ENCODE peak calls at places on chromosomes 12 and 14, in eight cellular contexts. T, Y, O, J, D, K, U and V are unnamed samples.

GRCh38 chr12:52235001-52235760 is 2.1 kb downstream of the KRT7 start:
- DNase-seq in T (peak), Y (no peak), O (peak), J (no peak), D (no peak), K (no peak), U (no peak), V (peak)

GRCh38 chr14:81931828-81932227 is 398.2 kb upstream of the SEL1L start:
- DNase-seq in T (no peak), Y (no peak), O (no peak), J (no peak), D (no peak), K (no peak), U (no peak), V (no peak)

GRCh38 chr14:68672609-68673285 is 120.1 kb downstream of the ZFP36L1 start:
- DNase-seq in T (no peak), Y (no peak), O (no peak), J (no peak), D (no peak), K (no peak), U (peak), V (no peak)

GRCh38 chr14:32933943-32934890 is 4.5 kb upstream of the NPAS3 start:
- DNase-seq in T (peak), Y (peak), O (peak), J (no peak), D (peak), K (peak), U (no peak), V (peak)

GRCh38 chr12:45547822-45548221 is 181.7 kb upstream of the ARID2 start:
- DNase-seq in T (peak), Y (peak), O (peak), J (no peak), D (no peak), K (no peak), U (peak), V (peak)

GRCh38 chr12:123942911-123943648 is 29.6 kb downstream of the CCDC92 start:
- DNase-seq in T (peak), Y (peak), O (peak), J (no peak), D (no peak), K (no peak), U (no peak), V (peak)

GRCh38 chr12:57240069-57240921 is 10.7 kb downstream of the STAC3 start:
- DNase-seq in T (peak), Y (no peak), O (peak), J (no peak), D (peak), K (peak), U (peak), V (peak)

GRCh38 chr12:13727707-13728147 is 253.7 kb downstream of the GRIN2B start:
- DNase-seq in T (no peak), Y (no peak), O (no peak), J (no peak), D (no peak), K (no peak), U (no peak), V (no peak)

GRCh38 chr14:68518180-68518579 is 274.7 kb downstream of the ZFP36L1 start:
- DNase-seq in T (no peak), Y (no peak), O (no peak), J (peak), D (peak), K (no peak), U (no peak), V (no peak)

GRCh38 chr12:22312336-22312735 is 22.2 kb downstream of the ST8SIA1 start:
- DNase-seq in T (peak), Y (peak), O (peak), J (peak), D (no peak), K (peak), U (no peak), V (peak)

GRCh38 chr12:83850531-83850930 is 1062.1 kb downstream of the SLC6A15 start:
- DNase-seq in T (no peak), Y (no peak), O (no peak), J (no peak), D (no peak), K (no peak), U (no peak), V (no peak)

GRCh38 chr12:55842681-55843429 is at the start of gene MMP19:
- DNase-seq in T (peak), Y (peak), O (peak), J (no peak), D (no peak), K (no peak), U (no peak), V (peak)

GRCh38 chr12:49632986-49633702 is 9.8 kb downstream of the PRPF40B start:
- DNase-seq in T (no peak), Y (no peak), O (no peak), J (no peak), D (no peak), K (no peak), U (no peak), V (no peak)

GRCh38 chr14:57390806-57391562 is 598 bp downstream of the NAA30 start:
- DNase-seq in T (no peak), Y (no peak), O (peak), J (no peak), D (peak), K (no peak), U (peak), V (peak)

GRCh38 chr12:753401-754237 is 1.2 kb downstream of the WNK1 start:
- DNase-seq in T (peak), Y (no peak), O (peak), J (peak), D (peak), K (no peak), U (peak), V (no peak)

GRCh38 chr14:20262642-20263128 is 23.6 kb downstream of the OR11H4 start:
- DNase-seq in T (peak), Y (peak), O (peak), J (no peak), D (no peak), K (no peak), U (peak), V (peak)

GRCh38 chr14:64114166-64114565 is 180.0 kb downstream of the ESR2 start:
- DNase-seq in T (peak), Y (peak), O (no peak), J (no peak), D (no peak), K (no peak), U (no peak), V (no peak)

GRCh38 chr12:49821375-49822287 is 6.6 kb downstream of the NCKAP5L start:
- DNase-seq in T (no peak), Y (no peak), O (no peak), J (no peak), D (no peak), K (peak), U (no peak), V (no peak)

GRCh38 chr12:48084066-48084465 is 21.8 kb downstream of the SENP1 start:
- DNase-seq in T (peak), Y (no peak), O (peak), J (no peak), D (no peak), K (no peak), U (no peak), V (peak)

GRCh38 chr12:48198619-48198973 is 4.5 kb downstream of the OR10AD1 start:
- DNase-seq in T (peak), Y (no peak), O (no peak), J (peak), D (peak), K (no peak), U (peak), V (peak)

GRCh38 chr14:100223332-100224171 is 15.4 kb upstream of the YY1 start:
- DNase-seq in T (no peak), Y (no peak), O (no peak), J (no peak), D (no peak), K (no peak), U (no peak), V (no peak)

GRCh38 chr12:22046090-22046967 is at the start of gene CMAS:
- DNase-seq in T (peak), Y (peak), O (peak), J (peak), D (peak), K (peak), U (peak), V (peak)

GRCh38 chr12:57657744-57658143 is 24.7 kb upstream of the B4GALNT1 start:
- DNase-seq in T (peak), Y (no peak), O (peak), J (no peak), D (no peak), K (no peak), U (no peak), V (peak)

GRCh38 chr14:35405304-35405996 is 901 bp upstream of the NFKBIA start:
- DNase-seq in T (no peak), Y (no peak), O (peak), J (peak), D (no peak), K (peak), U (peak), V (no peak)

GRCh38 chr12:79547735-79548347 is 142.9 kb downstream of the PAWR start:
- DNase-seq in T (peak), Y (peak), O (peak), J (no peak), D (no peak), K (peak), U (peak), V (peak)

GRCh38 chr12:107864235-107864634 is 89.7 kb downstream of the ASCL4 start:
- DNase-seq in T (no peak), Y (no peak), O (no peak), J (no peak), D (peak), K (no peak), U (no peak), V (no peak)

GRCh38 chr12:52924764-52925716 is 20.2 kb upstream of the KRT8 start:
- DNase-seq in T (peak), Y (peak), O (peak), J (no peak), D (no peak), K (no peak), U (no peak), V (peak)

GRCh38 chr14:51185180-51185579 is 54.9 kb upstream of the TMX1 start:
- DNase-seq in T (no peak), Y (no peak), O (no peak), J (no peak), D (no peak), K (no peak), U (peak), V (no peak)

GRCh38 chr14:90644882-90645281 is 171.3 kb downstream of the TTC7B start:
- DNase-seq in T (peak), Y (no peak), O (peak), J (peak), D (no peak), K (no peak), U (no peak), V (peak)

GRCh38 chr14:89504602-89505320 is 87.7 kb upstream of the FOXN3 start:
- DNase-seq in T (peak), Y (peak), O (peak), J (no peak), D (no peak), K (no peak), U (peak), V (peak)

GRCh38 chr14:71662291-71662790 is 269.9 kb upstream of the RGS6 start:
- DNase-seq in T (no peak), Y (no peak), O (no peak), J (no peak), D (no peak), K (no peak), U (no peak), V (no peak)

GRCh38 chr14:72613196-72613974 is 280.5 kb downstream of the DPF3 start:
- DNase-seq in T (peak), Y (no peak), O (peak), J (peak), D (peak), K (no peak), U (no peak), V (no peak)

GRCh38 chr14:103123634-103124500 is 606 bp downstream of the TNFAIP2 start:
- DNase-seq in T (peak), Y (no peak), O (peak), J (peak), D (peak), K (no peak), U (no peak), V (peak)

GRCh38 chr12:54412348-54412747 is 6.7 kb downstream of the ITGA5 start:
- DNase-seq in T (no peak), Y (no peak), O (no peak), J (no peak), D (no peak), K (no peak), U (no peak), V (no peak)

GRCh38 chr12:54411398-54412241 is 7.4 kb downstream of the ITGA5 start:
- DNase-seq in T (peak), Y (peak), O (peak), J (peak), D (no peak), K (no peak), U (peak), V (peak)

GRCh38 chr12:54413284-54414190 is 5.5 kb downstream of the ITGA5 start:
- DNase-seq in T (peak), Y (peak), O (no peak), J (no peak), D (peak), K (no peak), U (peak), V (peak)

GRCh38 chr12:54414191-54414525 is 4.9 kb downstream of the ITGA5 start:
- DNase-seq in T (no peak), Y (no peak), O (no peak), J (no peak), D (no peak), K (no peak), U (no peak), V (no peak)

DNA sequence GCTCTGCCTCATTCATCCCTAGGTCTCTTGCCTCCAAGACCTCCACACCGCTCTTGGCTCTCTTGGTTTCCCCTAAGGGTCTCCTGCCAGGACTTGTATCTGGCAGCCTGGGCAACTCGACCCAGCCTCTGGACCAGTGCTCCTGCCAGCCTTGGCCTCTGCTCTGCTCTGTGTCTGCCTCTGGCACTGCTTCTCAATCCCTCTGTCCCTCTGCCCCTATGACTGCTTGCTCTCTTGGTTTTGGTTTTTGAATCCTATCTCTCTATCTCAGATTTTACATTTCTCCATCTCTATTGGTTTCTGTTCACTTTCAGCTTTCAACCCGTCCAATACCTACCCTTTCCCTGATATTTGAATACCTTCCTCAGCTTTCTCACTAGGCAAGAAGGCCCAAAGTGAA is 6.3 kb downstream of the ITGA5 start:
- DNase-seq in T (no peak), Y (no peak), O (no peak), J (no peak), D (no peak), K (no peak), U (no peak), V (no peak)
- H3K4me3 ChIP-seq in T (no peak), Y (no peak), O (no peak), J (peak), D (no peak), K (no peak), U (no peak), V (peak)

GRCh38 chr14:105470812-105471771 is 3.5 kb upstream of the CRIP2 start:
- DNase-seq in T (no peak), Y (no peak), O (no peak), J (no peak), D (no peak), K (no peak), U (no peak), V (no peak)
- TF ChIP-seq CTCF in T (no peak), Y (peak), O (no peak), J (peak), D (no peak), K (no peak), U (no peak), V (peak)

DNA sequence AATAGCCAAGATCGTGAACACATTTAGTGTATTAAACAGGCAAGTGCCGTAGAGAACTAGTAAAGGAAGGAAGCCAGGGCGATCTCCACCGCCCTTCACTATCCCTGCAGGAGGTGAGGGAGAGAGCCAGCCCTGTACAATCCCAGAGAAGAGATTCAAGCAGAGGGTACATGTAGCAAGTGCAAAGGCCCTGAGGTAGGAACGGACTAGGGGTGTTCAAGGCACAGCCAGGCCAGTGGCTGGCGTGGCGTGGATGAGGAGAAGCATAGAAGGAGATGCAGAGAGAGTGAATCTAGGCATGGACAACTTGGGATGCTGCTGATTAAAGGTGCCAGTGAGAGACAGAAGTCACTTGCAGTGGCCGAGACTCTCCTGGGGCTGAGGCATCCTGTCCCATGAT is 39.1 kb upstream of the ESRRB start:
- DNase-seq in T (no peak), Y (no peak), O (no peak), J (no peak), D (no peak), K (no peak), U (no peak), V (no peak)
- H3K4me3 ChIP-seq in T (no peak), Y (no peak), O (no peak), J (no peak), D (no peak), K (no peak), U (no peak), V (no peak)

DNA sequence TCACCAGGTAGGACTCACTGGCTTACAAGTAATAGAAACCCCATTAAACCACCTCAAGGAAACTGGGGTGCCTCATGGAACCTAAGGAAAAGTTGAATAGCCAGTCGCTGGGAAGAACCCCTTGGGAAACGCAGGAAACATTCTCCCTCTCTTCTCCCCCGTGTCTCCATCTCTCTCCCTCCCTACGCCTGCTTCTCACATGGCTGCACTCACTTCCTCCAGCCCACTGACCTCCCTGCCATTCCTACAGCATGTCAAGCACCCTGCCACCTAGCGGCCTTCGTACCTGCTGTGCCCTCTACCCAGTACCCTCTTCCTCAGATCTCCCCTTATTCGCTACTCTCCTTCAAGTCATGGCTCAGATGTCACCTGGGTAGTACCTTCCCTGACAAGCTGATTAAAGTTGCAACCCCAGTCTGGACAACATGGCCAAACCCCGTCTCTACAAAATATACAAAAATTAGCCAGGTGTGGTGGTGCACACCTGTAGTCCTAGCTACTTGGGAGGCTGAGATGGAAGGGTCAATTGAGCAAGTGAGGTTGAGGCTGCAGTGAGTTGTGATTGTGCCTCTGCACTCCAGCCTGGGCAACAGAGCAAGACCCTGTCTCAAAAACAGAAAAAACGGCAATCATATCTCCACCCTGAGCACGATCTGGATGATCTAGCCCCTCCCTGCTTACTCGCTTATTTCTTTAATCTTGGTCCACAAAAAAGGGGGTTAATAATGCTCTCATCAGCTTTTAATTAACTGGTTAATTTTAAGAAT is 6.4 kb upstream of the DTX1 start:
- DNase-seq in T (peak), Y (no peak), O (no peak), J (no peak), D (no peak), K (no peak), U (peak), V (no peak)
- TF ChIP-seq CTCF in T (peak), Y (peak), O (no peak), J (no peak), D (no peak), K (no peak), U (peak), V (peak)

DNA sequence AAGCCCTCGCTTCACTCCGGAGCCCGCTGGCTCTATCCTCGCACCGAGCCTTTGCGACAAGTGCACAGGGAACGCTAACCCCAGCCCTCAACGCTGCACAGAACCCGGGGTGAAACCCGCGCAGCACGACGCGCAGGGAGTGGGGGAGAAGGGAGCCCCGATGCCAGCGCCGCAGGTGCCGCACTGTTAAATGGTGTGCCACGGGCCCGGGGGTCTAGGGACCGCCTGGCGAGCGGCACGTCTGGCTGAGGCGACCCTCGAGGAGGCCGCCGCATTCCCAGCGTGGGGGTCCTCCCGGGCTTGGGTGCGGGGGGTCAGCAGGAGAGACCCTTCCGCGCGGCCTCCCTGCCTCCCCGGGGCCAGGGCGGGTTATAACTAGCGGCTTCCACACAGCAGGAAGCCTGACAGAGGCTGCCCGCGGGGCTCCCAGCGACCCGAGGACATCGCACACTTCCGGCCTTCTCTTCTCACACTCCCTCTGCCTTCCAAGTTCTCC is 23.8 kb upstream of the LRTM2 start:
- DNase-seq in T (no peak), Y (no peak), O (no peak), J (peak), D (no peak), K (peak), U (peak), V (peak)
- H3K4me3 ChIP-seq in T (peak), Y (peak), O (peak), J (peak), D (peak), K (peak), U (peak), V (peak)

DNA sequence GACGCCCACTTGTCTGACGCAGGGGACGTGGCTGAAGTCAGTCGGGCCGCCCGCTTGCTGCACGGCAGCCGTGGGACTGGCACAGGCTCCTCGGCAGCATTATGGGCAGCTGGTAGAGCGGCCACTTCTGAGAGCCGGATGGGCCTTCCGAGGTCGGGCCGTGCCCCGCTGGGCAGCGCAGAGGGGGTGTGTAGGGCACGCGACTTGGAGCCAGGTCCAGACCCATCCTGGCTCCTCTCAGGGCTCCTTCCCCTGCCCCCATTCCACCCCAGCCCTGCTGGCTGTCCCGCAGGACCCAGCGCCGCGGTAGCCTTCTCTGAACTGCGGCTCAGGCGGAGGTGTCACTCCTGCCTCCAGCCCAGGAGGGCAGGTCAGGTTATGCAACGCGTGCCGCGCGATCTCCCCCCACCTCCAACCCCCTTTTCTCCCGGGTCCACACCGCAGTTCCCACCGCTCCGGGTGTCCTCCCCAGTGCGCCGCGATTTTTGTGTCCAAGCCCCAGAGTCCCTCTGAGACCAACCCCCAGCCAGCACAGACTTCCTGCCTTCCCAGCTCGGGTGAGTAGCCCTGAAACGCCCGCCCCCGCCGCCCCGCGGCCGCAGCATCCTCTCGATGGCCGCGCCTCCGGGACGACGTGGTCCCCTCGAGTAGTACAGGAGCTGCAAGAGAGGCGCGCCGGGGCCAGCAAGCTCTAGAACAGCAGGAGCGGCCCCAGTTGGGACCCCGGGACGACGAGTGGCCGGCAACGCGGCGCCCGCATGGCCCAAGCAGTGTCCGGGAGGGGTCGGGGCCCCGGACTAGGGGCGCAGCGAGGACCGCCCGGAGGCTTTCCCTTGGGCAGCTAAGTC is 41.1 kb upstream of the CAPRIN2 start:
- DNase-seq in T (peak), Y (peak), O (peak), J (peak), D (peak), K (no peak), U (peak), V (peak)
- TF ChIP-seq CTCF in T (no peak), Y (peak), O (peak), J (peak), D (no peak), K (no peak), U (no peak), V (no peak)